ENCODE peak calls at places on chromosomes 12 and 14, in six cellular contexts. Z is GM10248, H is HCT116, B is foreskin fibroblast, Q is nephron progenitor cell, A is prostate gland. N is an unnamed sample.

GRCh38 chr14:60656755-60657608 is 7.7 kb upstream of the SIX1 start:
- DNase-seq in Z (peak; percentile 83), H (no peak), B (peak; percentile 79), Q (peak; percentile 78), A (peak; percentile 69), N (peak; percentile 91)

GRCh38 chr12:64127811-64128210 is 94.3 kb downstream of the KICS2 start:
- DNase-seq in Z (no peak), H (no peak), B (no peak), Q (no peak), A (no peak), N (no peak)

GRCh38 chr14:104082807-104083206 is 2.7 kb upstream of the ASPG start:
- DNase-seq in Z (no peak), H (no peak), B (no peak), Q (no peak), A (peak; percentile 64), N (no peak)

GRCh38 chr12:94677778-94678177 is 27.4 kb upstream of the TMCC3 start:
- DNase-seq in Z (peak; percentile 45), H (no peak), B (no peak), Q (no peak), A (peak; percentile 77), N (peak; percentile 58)

GRCh38 chr14:88505621-88506020 is 49.2 kb downstream of the PTPN21 start:
- DNase-seq in Z (no peak), H (no peak), B (no peak), Q (no peak), A (no peak), N (no peak)

GRCh38 chr12:28057856-28058615 is 85.5 kb upstream of the PTHLH start:
- DNase-seq in Z (no peak), H (no peak), B (no peak), Q (no peak), A (no peak), N (peak; percentile 77)

GRCh38 chr14:47720281-47720680 is 44.9 kb upstream of the MDGA2 start:
- DNase-seq in Z (no peak), H (no peak), B (no peak), Q (no peak), A (no peak), N (no peak)

GRCh38 chr14:37094502-37094901 is 77.9 kb downstream of the SLC25A21 start:
- DNase-seq in Z (no peak), H (no peak), B (no peak), Q (no peak), A (no peak), N (no peak)

GRCh38 chr14:102633906-102634595 is 41.6 kb downstream of the RCOR1 start:
- DNase-seq in Z (no peak), H (no peak), B (no peak), Q (no peak), A (no peak), N (peak; percentile 75)

GRCh38 chr12:18158774-18159557 is 69.0 kb upstream of the RERGL start:
- DNase-seq in Z (peak; percentile 3), H (no peak), B (no peak), Q (peak; percentile 39), A (no peak), N (peak; percentile 48)

DNA sequence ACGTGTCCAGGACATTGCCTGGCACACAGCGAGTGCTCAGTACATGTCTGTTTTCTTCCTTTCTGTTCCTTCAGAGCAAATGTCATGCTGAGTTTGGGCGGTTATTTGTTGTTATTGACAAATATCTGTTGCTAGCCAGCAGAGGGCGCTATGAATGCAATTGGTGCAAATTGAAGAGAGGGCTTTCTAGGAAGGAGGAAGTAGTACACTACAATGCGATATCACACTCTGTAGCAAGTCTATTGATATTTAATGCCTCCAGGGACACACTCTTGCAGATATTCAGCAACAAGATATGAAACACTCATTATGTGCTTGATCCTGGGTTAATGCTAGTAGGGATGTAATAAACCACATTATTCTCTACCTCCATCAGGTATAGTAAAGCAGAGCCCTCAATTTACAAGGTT is 267.3 kb upstream of the SRRM4 start:
- DNase-seq in Z (peak; percentile 51), H (peak; percentile 34), B (no peak), Q (peak; percentile 60), A (no peak), N (peak; percentile 69)
- TF ChIP-seq CTCF in Z (peak; percentile 46), H (peak; percentile 62), B (peak; percentile 9), Q (peak; percentile 61), A (no peak), N (peak; percentile 65)

GRCh38 chr14:24092960-24093900 is 881 bp upstream of the PCK2 start:
- DNase-seq in Z (no peak), H (no peak), B (no peak), Q (no peak), A (no peak), N (no peak)

GRCh38 chr14:24092110-24092959 is 1.8 kb upstream of the PCK2 start:
- DNase-seq in Z (no peak), H (no peak), B (no peak), Q (no peak), A (no peak), N (no peak)

GRCh38 chr14:24094839-24095195 is 706 bp downstream of the PCK2 start:
- DNase-seq in Z (no peak), H (no peak), B (no peak), Q (peak; percentile 36), A (no peak), N (no peak)

GRCh38 chr14:24095196-24096068 is 1.3 kb downstream of the PCK2 start:
- DNase-seq in Z (peak; percentile 94), H (no peak), B (peak; percentile 46), Q (peak; percentile 59), A (no peak), N (peak; percentile 96)

GRCh38 chr14:24093901-24094838 is at the start of gene PCK2:
- DNase-seq in Z (peak; percentile 91), H (peak; percentile 85), B (peak; percentile 80), Q (peak; percentile 85), A (peak; percentile 89), N (peak; percentile 94)
- TF ChIP-seq CTCF in Z (no peak), H (no peak), B (no peak), Q (no peak), A (no peak), N (no peak)

DNA sequence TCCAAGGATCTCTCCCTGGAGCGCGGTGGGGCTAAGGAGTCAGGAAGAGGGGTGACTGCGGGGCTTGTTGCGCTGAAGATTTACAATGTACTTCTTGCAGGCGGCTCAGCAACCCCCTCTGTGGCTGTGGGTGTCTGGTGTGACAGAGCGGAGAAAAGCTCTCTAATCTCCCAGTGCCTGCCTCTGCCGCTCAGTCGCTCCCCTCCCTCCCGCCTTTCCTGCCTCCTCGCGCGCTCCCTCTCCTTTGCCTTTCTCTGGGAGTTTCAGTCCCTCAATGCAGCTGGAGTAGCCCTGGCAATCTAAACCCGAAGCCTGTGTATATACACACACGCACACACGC is 799 bp upstream of the TRHDE start:
- DNase-seq in Z (no peak), H (no peak), B (no peak), Q (peak; percentile 74), A (no peak), N (no peak)
- TF ChIP-seq CTCF in Z (no peak), H (no peak), B (no peak), Q (no peak), A (no peak), N (no peak)

DNA sequence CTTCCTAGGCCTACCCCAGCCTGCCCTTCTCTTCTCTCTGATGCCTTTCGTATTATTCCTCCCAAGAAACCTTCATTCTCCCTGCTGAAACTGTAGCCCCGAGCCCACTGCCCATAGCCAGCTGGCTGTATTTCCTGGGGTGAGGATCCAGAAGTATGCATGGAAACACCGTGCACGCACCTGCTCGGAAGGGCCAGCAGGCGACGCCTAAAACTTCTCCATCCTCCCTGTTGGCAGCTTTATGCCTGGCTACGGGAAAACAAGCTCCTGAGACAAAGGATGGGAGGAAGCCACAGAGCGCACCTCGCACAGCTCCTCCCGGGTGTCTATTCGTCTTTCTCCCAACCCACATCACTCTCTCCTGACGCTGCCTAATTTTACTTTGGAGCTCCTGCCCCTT is 69.0 kb upstream of the CAPRIN2 start:
- DNase-seq in Z (no peak), H (no peak), B (no peak), Q (no peak), A (no peak), N (no peak)
- TF ChIP-seq CTCF in Z (no peak), H (no peak), B (no peak), Q (no peak), A (no peak), N (no peak)

GRCh38 chr12:54389536-54390175 is 5.1 kb upstream of the ZNF385A start:
- DNase-seq in Z (no peak), H (no peak), B (no peak), Q (no peak), A (no peak), N (no peak)

GRCh38 chr12:54389139-54389508 is 4.6 kb upstream of the ZNF385A start:
- DNase-seq in Z (no peak), H (no peak), B (no peak), Q (no peak), A (no peak), N (no peak)

GRCh38 chr12:54392485-54393349 is 8.2 kb upstream of the ZNF385A start:
- DNase-seq in Z (no peak), H (no peak), B (no peak), Q (no peak), A (no peak), N (no peak)

GRCh38 chr12:54390176-54390667 is 5.7 kb upstream of the ZNF385A start:
- DNase-seq in Z (no peak), H (no peak), B (no peak), Q (no peak), A (peak; percentile 69), N (no peak)

GRCh38 chr12:54390668-54391551 is 6.4 kb upstream of the ZNF385A start:
- DNase-seq in Z (peak; percentile 91), H (no peak), B (no peak), Q (peak; percentile 83), A (peak; percentile 83), N (peak; percentile 64)
- TF ChIP-seq CTCF in Z (peak; percentile 36), H (no peak), B (no peak), Q (no peak), A (no peak), N (peak; percentile 21)

DNA sequence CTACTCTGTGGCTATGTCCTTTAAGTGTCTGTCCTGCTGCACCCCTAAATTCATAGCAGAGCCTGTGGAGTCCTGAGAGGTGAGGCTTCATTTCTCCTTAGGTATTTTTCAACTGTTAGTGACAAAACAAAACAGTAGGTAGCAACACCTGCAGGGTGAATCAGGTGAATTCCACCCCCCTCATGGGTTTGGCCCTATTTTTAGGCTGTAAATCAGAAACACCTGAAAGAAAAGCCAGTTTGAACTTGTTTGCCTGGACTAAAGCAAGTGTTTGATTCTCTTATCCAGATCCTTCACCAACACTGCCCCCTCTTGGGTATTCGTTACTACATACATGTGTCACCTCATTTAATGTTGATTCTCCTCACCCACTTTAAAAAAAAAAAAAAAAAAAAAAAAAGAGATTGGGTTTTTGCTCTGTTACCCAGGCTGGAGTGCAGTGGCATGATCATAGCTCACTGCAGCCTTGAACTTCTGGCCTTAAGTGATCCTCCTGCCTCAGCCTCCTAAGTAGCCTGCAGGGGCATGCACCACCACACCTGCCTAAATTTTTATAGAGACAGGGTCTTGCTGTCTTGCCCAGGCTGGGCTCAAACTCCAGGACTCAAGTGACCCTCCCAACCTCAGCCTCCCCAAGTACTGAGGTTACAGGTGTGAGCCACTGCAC is 10.3 kb downstream of the TBPL2 start:
- DNase-seq in Z (peak; percentile 65), H (peak; percentile 66), B (peak; percentile 62), Q (no peak), A (peak; percentile 71), N (peak; percentile 81)
- TF ChIP-seq CTCF in Z (peak; percentile 40), H (peak; percentile 63), B (peak; percentile 49), Q (peak; percentile 16), A (no peak), N (peak; percentile 38)